ENCODE peak calls at places on chromosomes 5 and 9, in nine cellular contexts. J is suprapubic skin, U is right atrium auricular region, X is pancreas, O is neural progenitor cell, Z is mammary epithelial cell, G is transverse colon, H is mesenchymal stem cell, Y is ovary. K is an unnamed sample.
A peak's percentile ranks its signal among the peaks of the same experiment; 100 is the strongest.

GRCh38 chr9:138040446-138041430 is 163.2 kb downstream of the CACNA1B start:
- DNase-seq in J (peak; percentile 57), U (peak; percentile 26), X (no peak), O (peak; percentile 0), Z (no peak), G (no peak), H (no peak), Y (peak; percentile 1), K (no peak)

GRCh38 chr5:77751328-77752023 is 24.7 kb downstream of the TBCA start:
- DNase-seq in J (no peak), U (no peak), X (no peak), O (no peak), Z (no peak), G (no peak), H (no peak), Y (no peak), K (no peak)

GRCh38 chr9:86614871-86615849 is 260.9 kb upstream of the TUT7 start:
- DNase-seq in J (no peak), U (no peak), X (peak; percentile 37), O (peak; percentile 62), Z (peak; percentile 35), G (no peak), H (no peak), Y (no peak), K (peak; percentile 91)

GRCh38 chr5:6503342-6503741 is 54.7 kb downstream of the UBE2QL1 start:
- DNase-seq in J (peak; percentile 15), U (no peak), X (no peak), O (no peak), Z (no peak), G (no peak), H (no peak), Y (no peak), K (no peak)

GRCh38 chr9:87336914-87337333 is 160.7 kb upstream of the DAPK1 start:
- DNase-seq in J (no peak), U (no peak), X (peak; percentile 74), O (peak; percentile 89), Z (peak; percentile 64), G (no peak), H (peak; percentile 79), Y (peak; percentile 42), K (peak; percentile 91)

GRCh38 chr9:19648672-19649071 is 140.2 kb downstream of the SLC24A2 start:
- DNase-seq in J (no peak), U (no peak), X (no peak), O (no peak), Z (no peak), G (no peak), H (no peak), Y (no peak), K (no peak)

GRCh38 chr9:102867488-102867887 is 127.6 kb upstream of the CYLC2 start:
- DNase-seq in J (no peak), U (no peak), X (peak; percentile 16), O (no peak), Z (peak; percentile 2), G (no peak), H (peak; percentile 3), Y (no peak), K (no peak)

GRCh38 chr9:127277099-127277498 is 12.5 kb downstream of the GARNL3 start:
- DNase-seq in J (no peak), U (no peak), X (no peak), O (no peak), Z (no peak), G (no peak), H (no peak), Y (no peak), K (no peak)

GRCh38 chr9:99447951-99448350 is 225.9 kb downstream of the SEC61B start:
- DNase-seq in J (no peak), U (no peak), X (no peak), O (no peak), Z (no peak), G (no peak), H (no peak), Y (no peak), K (no peak)

GRCh38 chr5:141517902-141518610 is 29.2 kb downstream of the PCDHGC5 start:
- DNase-seq in J (no peak), U (no peak), X (no peak), O (no peak), Z (no peak), G (no peak), H (peak; percentile 97), Y (no peak), K (peak; percentile 89)
- H3K4me3 ChIP-seq in J (no peak overlapping the region), U (no peak overlapping the region), X (no peak overlapping the region), O (no peak overlapping the region), Z (no peak overlapping the region), G (no peak overlapping the region), H (no peak overlapping the region), Y (no peak overlapping the region), K (no peak overlapping the region)

GRCh38 chr9:121242955-121243346 is 25.0 kb upstream of the GSN start:
- DNase-seq in J (no peak), U (no peak), X (no peak), O (no peak), Z (no peak), G (no peak), H (no peak), Y (no peak), K (no peak)
- H3K27ac ChIP-seq in J (no peak overlapping the region), U (peak overlapping the region; percentile 31), X (no peak overlapping the region), O (no peak overlapping the region), Z (no peak overlapping the region), G (peak overlapping the region; percentile 45), H (no peak overlapping the region), Y (no peak overlapping the region), K (no peak overlapping the region)

DNA sequence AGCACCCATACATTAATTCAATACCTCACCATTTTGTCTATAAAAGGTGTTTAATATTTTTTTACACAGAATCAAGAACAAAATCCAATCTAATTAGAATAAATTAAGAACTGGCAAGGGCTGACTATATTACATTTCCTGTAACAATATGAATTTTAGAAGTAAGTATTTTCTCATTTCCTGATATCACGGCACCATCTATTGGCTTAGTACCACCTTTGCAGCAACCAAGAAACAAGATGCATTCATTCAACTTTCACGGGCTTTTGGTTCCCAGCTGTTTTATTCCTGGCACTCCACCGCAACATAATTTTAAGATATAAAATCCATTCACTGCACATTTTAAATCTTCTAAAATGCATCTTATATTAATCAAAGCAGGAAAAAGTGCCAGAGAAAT is 20.6 kb downstream of the PSMB7 start:
- DNase-seq in J (no peak), U (no peak), X (no peak), O (no peak), Z (no peak), G (no peak), H (no peak), Y (no peak), K (no peak)
- H3K4me1 ChIP-seq in J (peaks cover 43% of the 10 kb centered on the region), U (peaks cover 41% of the 10 kb centered on the region), X (peaks cover 19% of the 10 kb centered on the region), O (peaks cover 57% of the 10 kb centered on the region), Z (peaks cover 42% of the 10 kb centered on the region), G (peaks cover 32% of the 10 kb centered on the region), H (peaks cover 18% of the 10 kb centered on the region), Y (peaks cover 3% of the 10 kb centered on the region), K (peaks cover 22% of the 10 kb centered on the region)

DNA sequence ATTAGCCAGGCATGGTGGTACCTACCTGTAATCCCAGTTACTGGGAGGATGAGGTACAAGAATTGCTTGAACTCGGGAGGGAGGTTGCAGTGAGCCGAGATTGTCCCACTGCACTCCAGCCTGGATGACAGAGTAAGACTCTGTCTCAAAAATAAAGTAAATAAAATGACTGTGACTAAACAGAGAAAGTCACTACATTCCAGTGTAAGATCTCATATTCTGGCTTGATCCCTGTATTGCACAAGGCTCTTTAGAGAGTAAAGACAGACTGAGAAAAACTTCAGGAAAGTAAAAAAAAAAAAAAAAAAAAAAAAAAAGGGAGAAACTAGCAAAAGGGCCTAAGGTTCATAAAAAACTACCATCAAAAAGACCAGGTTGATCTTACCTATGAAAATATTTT is 106.6 kb upstream of the PJA2 start:
- DNase-seq in J (no peak), U (no peak), X (no peak), O (no peak), Z (no peak), G (no peak), H (peak; percentile 62), Y (no peak), K (no peak)
- H3K4me3 ChIP-seq in J (no peak overlapping the region), U (no peak overlapping the region), X (no peak overlapping the region), O (no peak overlapping the region), Z (no peak overlapping the region), G (no peak overlapping the region), H (no peak overlapping the region), Y (no peak overlapping the region), K (no peak overlapping the region)

K was measured in SJCRH30.